ENCODE peak calls at places on chromosomes 12 and 14, in five cellular contexts. H is astrocyte, P is endothelial cell of umbilical vein, Y is K562, A is PC-3. D is an unnamed sample.

GRCh38 chr12:121022713-121023112 is 6.4 kb upstream of the C12orf43 start:
- DNase-seq in H (no peak), Y (no peak), A (no peak), P (no peak), D (no peak)

GRCh38 chr12:19074700-19075099 is 54.8 kb upstream of the PLEKHA5 start:
- DNase-seq in A (peak; percentile 5), H (peak; percentile 31), P (no peak), Y (no peak), D (peak; percentile 35)

GRCh38 chr12:33752854-33753253 is 269.4 kb upstream of the ALG10 start:
- DNase-seq in A (peak; percentile 64), P (no peak), Y (peak; percentile 88), H (no peak), D (no peak)

GRCh38 chr12:93536766-93537515 is 35.5 kb upstream of the SOCS2 start:
- DNase-seq in P (no peak), H (no peak), Y (no peak), A (no peak), D (peak; percentile 6)

GRCh38 chr12:2489266-2489665 is 305.5 kb upstream of the FKBP4 start:
- DNase-seq in P (no peak), Y (no peak), H (no peak), A (no peak), D (no peak)

GRCh38 chr12:91274886-91275285 is 92.3 kb upstream of the DCN start:
- DNase-seq in P (peak; percentile 70), A (no peak), Y (no peak), H (peak; percentile 47), D (peak; percentile 51)

GRCh38 chr14:62101189-62101588 is 339.0 kb downstream of the SNAPC1 start:
- DNase-seq in P (no peak), Y (no peak), H (no peak), A (no peak), D (no peak)

GRCh38 chr12:130457215-130457614 is 119.5 kb downstream of the PIWIL1 start:
- DNase-seq in Y (no peak), P (no peak), H (no peak), A (no peak), D (no peak)

GRCh38 chr12:91952916-91953315 is 192.7 kb downstream of the BTG1 start:
- DNase-seq in H (no peak), Y (no peak), A (peak; percentile 15), P (no peak), D (no peak)

GRCh38 chr12:101945361-101946232 is 68.2 kb downstream of the DRAM1 start:
- DNase-seq in H (no peak), A (peak; percentile 52), P (no peak), Y (no peak), D (peak; percentile 60)

GRCh38 chr12:75170786-75171185 is 38.9 kb downstream of the KCNC2 start:
- DNase-seq in Y (no peak), P (no peak), H (no peak), A (no peak), D (no peak)

GRCh38 chr12:124437621-124438414 is 129.6 kb downstream of the NCOR2 start:
- DNase-seq in A (no peak), P (no peak), Y (no peak), H (no peak), D (no peak)

GRCh38 chr12:72511493-72511892 is 239.3 kb downstream of the TRHDE start:
- DNase-seq in H (peak; percentile 28), A (peak; percentile 4), P (no peak), Y (no peak), D (peak; percentile 49)

GRCh38 chr12:55820679-55821078 is 2.8 kb downstream of the ORMDL2 start:
- DNase-seq in A (peak; percentile 31), Y (peak; percentile 37), P (no peak), H (no peak), D (no peak)

GRCh38 chr14:100246809-100247428 is 8.0 kb downstream of the YY1 start:
- DNase-seq in Y (peak; percentile 69), A (peak; percentile 80), H (no peak), P (peak; percentile 67), D (peak; percentile 43)

GRCh38 chr12:126944684-126945083 is 1322.3 kb upstream of the TMEM132C start:
- DNase-seq in A (peak; percentile 45), P (no peak), Y (no peak), H (no peak), D (no peak)

GRCh38 chr12:93704625-93705024 is 27.4 kb downstream of the CRADD start:
- DNase-seq in A (no peak), Y (no peak), P (no peak), H (no peak), D (no peak)

GRCh38 chr12:3752096-3752709 is 706 bp downstream of the CRACR2A start:
- DNase-seq in A (no peak), Y (peak; percentile 64), H (no peak), P (peak; percentile 45), D (peak; percentile 11)

GRCh38 chr12:115223322-115223721 is 539.3 kb upstream of the TBX3 start:
- DNase-seq in H (peak; percentile 77), A (peak; percentile 87), Y (no peak), P (no peak), D (peak; percentile 84)

GRCh38 chr12:106107566-106107965 is 31.2 kb downstream of the NUAK1 start:
- DNase-seq in P (peak; percentile 18), A (peak; percentile 70), Y (no peak), H (peak; percentile 79), D (peak; percentile 83)

GRCh38 chr14:102085503-102085902 is 1.3 kb downstream of the HSP90AA1 start:
- DNase-seq in A (peak; percentile 15), Y (no peak), P (no peak), H (no peak), D (no peak)

GRCh38 chr12:85191-85666 is 18.7 kb downstream of the IQSEC3 start:
- DNase-seq in P (no peak), A (no peak), Y (no peak), H (no peak), D (no peak)

GRCh38 chr12:30942936-30943335 is 16.4 kb downstream of the TSPAN11 start:
- DNase-seq in P (no peak), Y (no peak), A (no peak), H (no peak), D (no peak)

GRCh38 chr12:113650476-113650875 is 178.8 kb upstream of the LHX5 start:
- DNase-seq in H (no peak), P (no peak), A (peak; percentile 46), Y (no peak), D (no peak)

GRCh38 chr14:90384543-90384911 is 12.3 kb upstream of the CALM1 start:
- DNase-seq in Y (no peak), P (no peak), A (peak; percentile 59), H (peak; percentile 76), D (no peak)

GRCh38 chr12:81987351-81987750 is 228.2 kb upstream of the PPFIA2 start:
- DNase-seq in H (no peak), Y (no peak), A (no peak), P (no peak), D (no peak)

GRCh38 chr14:96051642-96052540 is 12.7 kb downstream of the C14orf132 start:
- DNase-seq in P (no peak), Y (peak; percentile 14), A (peak; percentile 15), H (no peak), D (no peak)

GRCh38 chr14:104602933-104603325 is 1.6 kb downstream of the TMEM179 start:
- DNase-seq in P (no peak), A (no peak), H (no peak), Y (no peak), D (no peak)

GRCh38 chr14:36069535-36069900 is 107.0 kb downstream of the PTCSC3 start:
- DNase-seq in A (peak; percentile 70), H (peak; percentile 36), Y (peak; percentile 44), P (peak; percentile 37), D (peak; percentile 24)

GRCh38 chr12:22900401-22900800 is 275.4 kb downstream of the ETNK1 start:
- DNase-seq in A (no peak), Y (no peak), H (no peak), P (no peak), D (no peak)

GRCh38 chr12:120438495-120439198 is 734 bp downstream of the COX6A1 start:
- DNase-seq in P (peak; percentile 36), Y (peak; percentile 23), A (no peak), H (no peak), D (no peak)

GRCh38 chr14:96532632-96533031 is 30.4 kb downstream of the PAPOLA start:
- DNase-seq in Y (no peak), A (no peak), H (no peak), P (no peak), D (no peak)

GRCh38 chr12:114812858-114813761 is 129.1 kb upstream of the TBX3 start:
- DNase-seq in H (peak; percentile 32), Y (no peak), P (no peak), A (peak; percentile 92), D (peak; percentile 87)

GRCh38 chr12:27554421-27555186 is 30.6 kb downstream of the PPFIBP1 start:
- DNase-seq in P (peak; percentile 78), A (no peak), H (peak; percentile 60), Y (no peak), D (peak; percentile 81)

GRCh38 chr12:38904932-38905479 is 385 bp downstream of the CPNE8 start:
- DNase-seq in Y (peak; percentile 78), A (peak; percentile 91), H (peak; percentile 72), P (peak; percentile 64), D (no peak)

DNA sequence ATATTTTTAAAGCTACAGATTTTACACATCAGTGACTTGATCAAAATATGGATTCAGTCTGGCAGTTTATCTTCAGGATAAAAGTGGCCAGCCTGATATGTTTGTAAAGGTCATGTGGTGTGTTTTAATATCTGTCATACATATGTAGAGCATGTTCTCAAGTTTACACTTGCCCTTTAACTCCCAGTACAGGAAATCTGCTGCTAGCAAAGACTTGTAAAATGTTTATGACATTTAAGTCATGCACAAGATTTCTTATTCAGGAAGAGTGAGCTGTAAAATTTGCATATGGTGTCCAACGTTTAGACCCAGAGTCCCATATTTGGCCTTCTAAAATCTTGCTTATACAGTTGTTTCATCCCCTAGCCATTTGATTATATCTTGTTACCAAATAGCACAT is 197.5 kb upstream of the FLRT2 start:
- DNase-seq in A (no peak), Y (no peak), H (no peak), P (no peak), D (no peak)
- TF ChIP-seq EZH2 in A (no peak), Y (no peak), H (no peak), P (no peak), D (no peak)

GRCh38 chr12:118447181-118447580 is 70.8 kb downstream of the SUDS3 start:
- DNase-seq in A (no peak), Y (no peak), H (no peak), P (no peak), D (no peak)

GRCh38 chr12:118448341-118448740 is 72.0 kb downstream of the SUDS3 start:
- DNase-seq in Y (no peak), H (no peak), A (no peak), P (no peak), D (no peak)

DNA sequence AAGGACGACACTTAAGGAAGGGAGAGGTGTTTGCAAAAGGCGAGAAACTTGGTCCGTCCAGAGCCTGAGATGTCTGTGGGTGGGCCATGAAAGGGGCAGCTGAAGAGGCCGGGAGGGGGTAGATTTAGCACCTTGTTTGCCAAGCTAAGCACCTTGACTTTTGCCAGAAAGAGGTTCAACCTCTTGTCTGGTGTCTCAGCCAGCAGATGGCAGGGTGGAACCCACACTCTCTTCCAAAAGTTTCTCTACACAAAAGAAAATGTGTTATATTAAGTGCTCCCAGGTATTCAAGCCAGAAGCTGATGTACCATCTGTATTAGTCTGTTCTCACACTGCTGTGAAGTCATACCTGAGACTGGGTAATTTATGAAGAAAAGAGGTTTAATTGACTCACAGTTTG is 69.9 kb downstream of the SUDS3 start:
- DNase-seq in A (no peak), Y (no peak), H (no peak), P (no peak), D (no peak)
- TF ChIP-seq CTCF in A (peak; percentile 33), Y (no peak), H (no peak), P (no peak), D (no peak)

GRCh38 chr12:122035292-122035691 is 13.6 kb downstream of the BCL7A start:
- DNase-seq in H (no peak), Y (no peak), P (no peak), A (peak; percentile 81), D (no peak)
- H3K9ac ChIP-seq in H (no peak overlapping the region), Y (no peak overlapping the region), P (no peak overlapping the region), A (no peak overlapping the region), D (no peak overlapping the region)

GRCh38 chr14:28773917-28774691 is 7.5 kb downstream of the FOXG1 start:
- DNase-seq in H (peak; percentile 36), A (no peak), Y (peak; percentile 43), P (no peak), D (peak; percentile 55)
- TF ChIP-seq EZH2 in H (peak; percentile 52), A (no peak), Y (no peak), P (peak; percentile 95), D (peak; percentile 31)

D was measured in fibroblast of lung.